ENCODE peak calls at places on chromosomes 5 and 9, in five cellular contexts. A is activated CD8-positive, alpha-beta memory T cell treated with anti-CD3 and anti-CD28 coated beads for 4 hours; L is EH; W is ELR; B is iPS-NIHi11. U is an unnamed sample.

GRCh38 chr9:4306066-4306787 is 6.4 kb upstream of the GLIS3 start:
- DNase-seq in B (no peak), W (peak), L (peak), A (no peak), U (no peak)

GRCh38 chr5:103862398-103862797 is 299.8 kb upstream of the NUDT12 start:
- DNase-seq in A (no peak), L (peak), B (no peak), W (no peak), U (no peak)

GRCh38 chr9:96139592-96140251 is 162.3 kb downstream of the HSD17B3 start:
- DNase-seq in B (no peak), L (peak), W (peak), A (no peak), U (peak)

GRCh38 chr5:145981612-145982571 is 45.5 kb downstream of the SH3RF2 start:
- DNase-seq in B (peak), L (peak), A (no peak), W (no peak), U (no peak)

GRCh38 chr5:66958126-66958983 is 238.2 kb downstream of the CD180 start:
- DNase-seq in W (peak), A (no peak), B (no peak), L (peak), U (no peak)

GRCh38 chr5:131225282-131225974 is 38.4 kb upstream of the CDC42SE2 start:
- DNase-seq in A (no peak), L (no peak), W (no peak), B (no peak), U (no peak)

GRCh38 chr9:110744753-110745522 is 76.3 kb downstream of the MUSK start:
- DNase-seq in B (peak), W (peak), A (no peak), L (peak), U (no peak)

GRCh38 chr9:72991772-72992171 is 38.9 kb upstream of the ALDH1A1 start:
- DNase-seq in B (no peak), A (no peak), L (no peak), W (no peak), U (no peak)

GRCh38 chr9:126482361-126483044 is 131.2 kb upstream of the LMX1B start:
- DNase-seq in W (no peak), B (peak), L (peak), A (no peak), U (no peak)

GRCh38 chr9:89802809-89803355 is 198.1 kb downstream of the GADD45G start:
- DNase-seq in L (no peak), B (no peak), W (no peak), A (no peak), U (no peak)

GRCh38 chr9:95783426-95783975 is 92.0 kb upstream of the ERCC6L2 start:
- DNase-seq in W (peak), B (no peak), A (no peak), L (no peak), U (no peak)